ENCODE peak calls at places on chromosomes 4 and X, in eight cellular contexts. E, D, F, G, Y, K, N and I are unnamed samples.

GRCh38 chr4:142984871-142985585 is 138.9 kb upstream of the INPP4B start:
- DNase-seq in E (no peak), D (no peak), F (peak; percentile 24), G (no peak), Y (no peak), K (peak; percentile 16), N (no peak), I (no peak)

GRCh38 chrX:15529165-15529564 is 28.6 kb downstream of the BMX start:
- DNase-seq in E (no peak), D (no peak), F (no peak), G (no peak), Y (no peak), K (no peak), N (no peak), I (no peak)

GRCh38 chrX:107449490-107450175 is at the start of gene FRMPD3:
- DNase-seq in E (no peak), D (no peak), F (peak; percentile 72), G (no peak), Y (no peak), K (no peak), N (no peak), I (no peak)

GRCh38 chrX:125710403-125711062 is 390.9 kb downstream of the TEX13C start:
- DNase-seq in E (no peak), D (no peak), F (no peak), G (no peak), Y (no peak), K (no peak), N (no peak), I (peak; percentile 0)

GRCh38 chrX:7088968-7089615 is 58.4 kb upstream of the STS start:
- DNase-seq in E (no peak), D (peak; percentile 18), F (peak; percentile 19), G (no peak), Y (no peak), K (no peak), N (no peak), I (no peak)

GRCh38 chr4:9792381-9792780 is 10.9 kb downstream of the DRD5 start:
- DNase-seq in E (no peak), D (no peak), F (no peak), G (no peak), Y (no peak), K (peak; percentile 16), N (no peak), I (no peak)

GRCh38 chr4:156723951-156724668 is 247.5 kb downstream of the PDGFC start:
- DNase-seq in E (no peak), D (no peak), F (no peak), G (no peak), Y (no peak), K (no peak), N (no peak), I (no peak)

GRCh38 chrX:124726881-124727280 is 380.5 kb downstream of the SH2D1A start:
- DNase-seq in E (no peak), D (no peak), F (no peak), G (no peak), Y (no peak), K (no peak), N (no peak), I (no peak)

GRCh38 chr4:8719421-8719820 is 126.9 kb downstream of the CPZ start:
- DNase-seq in E (peak; percentile 12), D (no peak), F (no peak), G (no peak), Y (no peak), K (no peak), N (no peak), I (no peak)

GRCh38 chrX:72685810-72686465 is 28.2 kb downstream of the PHKA1 start:
- DNase-seq in E (no peak), D (no peak), F (no peak), G (peak; percentile 51), Y (no peak), K (peak; percentile 92), N (no peak), I (no peak)

GRCh38 chr4:68518889-68519288 is 57.2 kb downstream of the UGT2B17 start:
- DNase-seq in E (no peak), D (no peak), F (no peak), G (no peak), Y (no peak), K (no peak), N (no peak), I (no peak)

GRCh38 chr4:137740192-137740591 is 207.9 kb upstream of the PCDH18 start:
- DNase-seq in E (no peak), D (no peak), F (no peak), G (no peak), Y (no peak), K (no peak), N (no peak), I (no peak)

GRCh38 chr4:41776466-41776865 is 27.9 kb upstream of the PHOX2B start:
- DNase-seq in E (no peak), D (no peak), F (no peak), G (no peak), Y (no peak), K (no peak), N (no peak), I (no peak)

GRCh38 chr4:119337010-119337409 is 15.1 kb upstream of the FABP2 start:
- DNase-seq in E (peak; percentile 24), D (no peak), F (no peak), G (no peak), Y (no peak), K (no peak), N (no peak), I (no peak)

GRCh38 chrX:150438165-150438564 is 75.0 kb downstream of the MAMLD1 start:
- DNase-seq in E (no peak), D (no peak), F (no peak), G (no peak), Y (no peak), K (no peak), N (no peak), I (no peak)

DNA sequence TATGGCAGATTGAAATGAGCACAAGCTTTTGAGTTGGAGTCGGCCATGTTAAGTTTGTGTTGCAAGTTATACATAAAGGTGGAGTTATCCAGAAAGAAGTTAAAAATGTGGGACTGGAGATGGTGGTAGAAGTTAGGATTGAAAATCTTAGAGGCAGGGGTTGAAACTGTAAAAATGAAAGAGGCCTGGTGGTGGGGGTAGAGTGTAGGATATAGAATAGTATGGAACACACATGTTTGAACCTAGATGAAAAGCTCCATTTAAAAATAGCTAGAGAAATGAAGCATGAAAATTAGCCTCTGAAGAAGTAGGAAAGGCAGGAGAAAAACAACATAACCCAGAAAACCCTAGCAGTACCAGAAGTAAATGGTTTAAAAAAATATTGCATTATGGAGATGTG is 131.8 kb upstream of the ENPEP start:
- DNase-seq in E (no peak), D (no peak), F (peak; percentile 40), G (no peak), Y (no peak), K (no peak), N (no peak), I (no peak)
- H3K4me1 ChIP-seq in E (no peaks in the 10 kb centered on the region), D (no peaks in the 10 kb centered on the region), F (no peaks in the 10 kb centered on the region), G (no peaks in the 10 kb centered on the region), Y (no peaks in the 10 kb centered on the region), K (no peaks in the 10 kb centered on the region), N (no peaks in the 10 kb centered on the region), I (no peaks in the 10 kb centered on the region)

GRCh38 chr4:112190684-112191083 is 40.9 kb upstream of the AP1AR start:
- DNase-seq in E (no peak), D (no peak), F (no peak), G (no peak), Y (no peak), K (no peak), N (no peak), I (no peak)

GRCh38 chr4:112185334-112185733 is 40.1 kb downstream of the FAM241A start:
- DNase-seq in E (no peak), D (no peak), F (no peak), G (no peak), Y (no peak), K (no peak), N (no peak), I (no peak)

GRCh38 chr4:112185740-112186670 is 40.8 kb downstream of the FAM241A start:
- DNase-seq in E (peak; percentile 41), D (no peak), F (no peak), G (no peak), Y (no peak), K (no peak), N (no peak), I (no peak)

GRCh38 chr4:112184438-112184837 is 39.2 kb downstream of the FAM241A start:
- DNase-seq in E (no peak), D (no peak), F (no peak), G (no peak), Y (no peak), K (no peak), N (no peak), I (no peak)

GRCh38 chr4:112189754-112190153 is 41.8 kb upstream of the AP1AR start:
- DNase-seq in E (no peak), D (no peak), F (no peak), G (no peak), Y (no peak), K (no peak), N (no peak), I (no peak)
- TF ChIP-seq CTCF in E (no peak), D (no peak), F (peak; percentile 34), G (no peak), Y (no peak), K (peak; percentile 31), N (peak; percentile 27), I (no peak)

DNA sequence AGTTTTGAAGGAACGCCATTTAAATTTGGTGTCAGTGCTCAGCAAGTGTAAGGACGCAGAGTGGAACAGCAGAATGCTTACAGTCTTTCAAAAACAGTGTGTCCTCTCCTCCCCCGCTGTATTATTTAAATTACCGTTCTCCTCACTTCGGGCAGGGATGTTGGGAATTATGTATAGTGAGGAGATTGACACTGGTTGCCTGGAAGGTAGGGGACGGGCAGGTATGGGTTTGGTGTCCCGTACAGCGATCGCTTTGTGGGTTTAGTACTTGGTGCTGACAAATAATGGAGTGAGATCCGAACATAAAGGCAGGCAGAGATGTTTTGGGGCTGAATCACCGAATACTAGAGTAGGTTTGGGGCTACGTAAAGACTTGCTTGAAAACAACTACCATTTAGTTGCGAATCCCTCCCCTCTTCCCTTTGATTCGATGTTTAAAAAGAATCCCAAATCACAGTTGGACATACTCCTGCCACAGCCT is 2.1 kb upstream of the NKX3-2 start:
- DNase-seq in E (no peak), D (no peak), F (no peak), G (no peak), Y (no peak), K (no peak), N (no peak), I (no peak)
- H3K4me1 ChIP-seq in E (peaks cover 50% of the 10 kb centered on the region), D (peaks cover 34% of the 10 kb centered on the region), F (peaks cover 5% of the 10 kb centered on the region), G (no peaks in the 10 kb centered on the region), Y (peaks cover 3% of the 10 kb centered on the region), K (peaks cover 25% of the 10 kb centered on the region), N (peaks cover 3% of the 10 kb centered on the region), I (peaks cover 39% of the 10 kb centered on the region)

DNA sequence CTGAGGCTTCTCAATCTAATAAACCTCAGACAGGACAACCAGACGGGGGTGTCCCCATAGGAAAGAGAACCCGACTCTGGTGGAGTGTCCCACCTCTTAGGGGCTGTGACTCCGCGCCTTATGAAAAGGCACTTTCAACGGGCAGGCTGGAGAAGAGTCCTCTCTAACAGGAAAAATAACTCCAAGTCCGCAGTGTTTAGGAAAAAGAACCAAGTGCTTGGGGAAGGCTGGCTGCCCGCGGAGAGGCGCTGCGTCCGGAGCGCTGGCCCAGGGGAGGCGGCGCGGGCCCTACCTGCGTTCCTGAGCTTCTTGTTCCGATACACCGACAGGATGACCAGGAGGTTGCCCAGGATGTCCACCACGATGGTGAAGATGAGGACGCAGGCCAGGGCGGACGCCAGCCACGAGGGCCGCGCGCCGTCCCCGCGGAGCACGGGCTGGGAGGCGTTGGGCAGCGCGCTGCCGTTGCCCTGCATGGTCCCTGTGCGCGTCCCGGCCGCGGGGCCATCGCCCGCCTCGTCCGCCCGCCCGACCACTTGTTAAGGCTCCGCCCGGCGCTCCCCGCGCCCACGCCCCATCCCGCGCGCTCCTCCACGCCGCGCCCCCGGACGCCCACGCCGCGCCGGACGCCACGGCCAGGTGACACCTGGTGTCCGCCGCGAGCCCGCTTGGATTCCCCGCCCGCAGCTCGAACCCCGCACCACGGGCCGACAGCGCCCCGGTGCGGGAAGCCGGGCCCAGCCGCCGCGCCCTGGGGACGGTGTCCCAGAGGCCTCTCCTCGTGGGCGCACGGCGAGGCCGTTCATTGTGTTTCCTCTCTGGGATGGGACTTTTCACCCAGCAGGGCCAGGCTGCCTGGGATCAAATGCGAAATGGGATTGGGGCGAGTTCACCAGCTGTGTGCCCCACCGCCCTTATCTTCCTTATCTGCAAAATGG is at the start of gene MTNR1A:
- DNase-seq in E (no peak), D (no peak), F (peak; percentile 63), G (no peak), Y (no peak), K (no peak), N (no peak), I (no peak)
- TF ChIP-seq CTCF in E (no peak), D (no peak), F (no peak), G (no peak), Y (no peak), K (peak; percentile 29), N (no peak), I (no peak)